ENCODE peak calls at places on chromosomes 16 and 17, in eight cellular contexts. O is A549, G is sigmoid colon, Q is H54, Z is IMR-90, T is prostate gland, A is suprapubic skin, E is uterus. Y is an unnamed sample.

GRCh38 chr17:32350662-32351418 is 883 bp downstream of the ZNF207 start:
- DNase-seq in T (no peak), G (no peak), Q (no peak), A (no peak), Z (peak), E (no peak), O (no peak), Y (peak)

GRCh38 chr16:57619133-57619605 is 9.3 kb upstream of the ADGRG1 start:
- DNase-seq in Z (no peak), A (peak), T (no peak), G (peak), O (no peak), Q (no peak), E (no peak), Y (no peak)

GRCh38 chr17:82696916-82697807 is 1.3 kb downstream of the RAB40B start:
- DNase-seq in A (no peak), O (no peak), E (peak), G (no peak), Q (no peak), Z (no peak), T (no peak), Y (no peak)

GRCh38 chr17:27540300-27541105 is 84.3 kb downstream of the KSR1 start:
- DNase-seq in E (peak), O (peak), G (peak), Q (no peak), T (peak), Z (peak), A (peak), Y (peak)

GRCh38 chr17:41048441-41048840 is 1.3 kb upstream of the KRTAP2-1 start:
- DNase-seq in O (no peak), T (no peak), Z (peak), A (no peak), G (no peak), E (no peak), Q (peak), Y (no peak)

GRCh38 chr16:68247400-68247799 is 2.2 kb downstream of the PLA2G15 start:
- DNase-seq in Z (no peak), Q (no peak), A (no peak), O (no peak), T (no peak), G (no peak), E (no peak), Y (no peak)

GRCh38 chr16:30953511-30954124 is 3.9 kb upstream of the SETD1A start:
- DNase-seq in T (no peak), G (peak), O (peak), E (peak), Z (peak), Q (no peak), A (no peak), Y (peak)

GRCh38 chr16:81204794-81205680 is 33.5 kb upstream of the BCO1 start:
- DNase-seq in O (peak), A (no peak), T (no peak), E (no peak), Z (peak), Q (peak), G (peak), Y (peak)

GRCh38 chr17:30717290-30718098 is 107.0 kb downstream of the CRLF3 start:
- DNase-seq in O (no peak), E (no peak), Q (no peak), T (no peak), A (peak), G (peak), Z (no peak), Y (peak)

GRCh38 chr16:68539704-68540370 is 746 bp downstream of the ZFP90 start:
- DNase-seq in Q (no peak), E (no peak), O (no peak), G (no peak), T (no peak), Z (no peak), A (no peak), Y (no peak)

GRCh38 chr16:68328860-68329370 is 18.1 kb downstream of the PRMT7 start:
- DNase-seq in A (no peak), Z (no peak), Q (no peak), O (no peak), G (no peak), E (no peak), T (no peak), Y (no peak)

GRCh38 chr16:81891734-81892364 is 112.8 kb downstream of the PLCG2 start:
- DNase-seq in T (no peak), Q (no peak), O (no peak), Z (no peak), E (no peak), G (peak), A (no peak), Y (no peak)

GRCh38 chr17:38864636-38865398 is 5.0 kb upstream of the LASP1 start:
- DNase-seq in T (no peak), G (no peak), Z (peak), Q (no peak), A (no peak), E (no peak), O (no peak), Y (no peak)

GRCh38 chr17:45335721-45336120 is 18.9 kb upstream of the MAP3K14 start:
- DNase-seq in E (no peak), O (no peak), T (no peak), A (peak), Z (no peak), Q (no peak), G (peak), Y (no peak)

GRCh38 chr17:46039592-46040186 is 40.6 kb downstream of the STH start:
- DNase-seq in E (no peak), Z (no peak), G (no peak), A (no peak), Q (no peak), O (no peak), T (peak), Y (peak)

GRCh38 chr17:34146440-34147043 is 108.5 kb upstream of the CCL2 start:
- DNase-seq in A (no peak), O (peak), Q (no peak), G (no peak), Z (no peak), E (no peak), T (peak), Y (peak)

GRCh38 chr17:924711-925480 is 54.7 kb downstream of the NXN start:
- DNase-seq in G (no peak), Q (no peak), T (peak), O (no peak), A (no peak), E (no peak), Z (no peak), Y (no peak)

GRCh38 chr17:47810200-47810821 is 11.3 kb downstream of the OSBPL7 start:
- DNase-seq in Q (peak), Z (peak), O (peak), T (no peak), A (peak), G (peak), E (no peak), Y (no peak)

GRCh38 chr17:28738680-28739384 is 5.0 kb upstream of the TRAF4 start:
- DNase-seq in G (no peak), E (no peak), O (no peak), Z (no peak), T (no peak), Q (no peak), A (no peak), Y (no peak)

GRCh38 chr16:79186196-79186595 is 414.3 kb downstream of the MAF start:
- DNase-seq in E (no peak), T (no peak), Q (no peak), Z (no peak), G (no peak), A (no peak), O (no peak), Y (peak)

GRCh38 chr17:8555062-8555461 is 75.5 kb downstream of the MYH10 start:
- DNase-seq in A (no peak), O (no peak), E (no peak), Q (no peak), T (no peak), Z (peak), G (no peak), Y (no peak)

GRCh38 chr16:71542377-71542776 is 16.2 kb downstream of the CHST4 start:
- DNase-seq in O (peak), G (no peak), Q (no peak), T (no peak), A (no peak), E (no peak), Z (peak), Y (peak)

GRCh38 chr16:49643429-49644142 is 212.3 kb downstream of the ZNF423 start:
- DNase-seq in O (no peak), G (no peak), T (no peak), A (no peak), E (no peak), Z (peak), Q (no peak), Y (no peak)

GRCh38 chr17:15502315-15503112 is 35.1 kb upstream of the CDRT4 start:
- DNase-seq in E (peak), Z (peak), A (peak), G (peak), O (peak), T (peak), Q (peak), Y (peak)

GRCh38 chr16:22838681-22839080 is 24.7 kb downstream of the HS3ST2 start:
- DNase-seq in A (no peak), O (no peak), G (no peak), Z (no peak), T (no peak), E (no peak), Q (no peak), Y (no peak)

GRCh38 chr17:58487589-58488427 is at the start of gene HSF5:
- DNase-seq in G (no peak), A (no peak), Z (no peak), Q (no peak), T (no peak), E (no peak), O (no peak), Y (peak)

GRCh38 chr17:32355649-32356377 is 5.9 kb downstream of the ZNF207 start:
- DNase-seq in T (no peak), E (no peak), Z (no peak), Q (no peak), G (no peak), A (no peak), O (no peak), Y (no peak)

GRCh38 chr16:69286941-69287713 is 24.0 kb upstream of the VPS4A start:
- DNase-seq in Z (peak), G (peak), Q (no peak), E (peak), A (no peak), O (peak), T (peak), Y (peak)

GRCh38 chr16:27431773-27432599 is 30.0 kb downstream of the IL21R start:
- DNase-seq in E (no peak), O (no peak), G (peak), T (no peak), A (peak), Q (peak), Z (peak), Y (no peak)

GRCh38 chr17:74024871-74025531 is 178.5 kb upstream of the RPL38 start:
- DNase-seq in O (no peak), E (no peak), Q (no peak), A (no peak), T (no peak), G (no peak), Z (no peak), Y (peak)

GRCh38 chr17:79002796-79003593 is 6.6 kb downstream of the CANT1 start:
- DNase-seq in T (no peak), Q (no peak), A (peak), O (no peak), Z (no peak), G (peak), E (peak), Y (peak)

GRCh38 chr16:27242868-27243590 is 25.5 kb downstream of the NSMCE1 start:
- DNase-seq in E (peak), A (no peak), T (no peak), G (peak), Z (peak), O (peak), Q (peak), Y (peak)

GRCh38 chr17:60770946-60771422 is 93.3 kb downstream of the BCAS3 start:
- DNase-seq in A (no peak), T (no peak), G (no peak), Q (no peak), E (no peak), Z (no peak), O (no peak), Y (no peak)

GRCh38 chr16:64153718-64154117 is 968.1 kb downstream of the CDH11 start:
- DNase-seq in G (no peak), E (no peak), T (no peak), O (no peak), Z (peak), Q (no peak), A (no peak), Y (no peak)

GRCh38 chr16:84239186-84239790 is 524 bp downstream of the KCNG4 start:
- DNase-seq in T (no peak), G (no peak), A (no peak), Z (peak), Q (no peak), O (no peak), E (no peak), Y (no peak)

GRCh38 chr16:84234656-84235285 is 5.0 kb downstream of the KCNG4 start:
- DNase-seq in G (no peak), E (peak), O (no peak), Q (no peak), A (no peak), Z (no peak), T (no peak), Y (peak)

GRCh38 chr16:84237994-84238750 is 1.6 kb downstream of the KCNG4 start:
- DNase-seq in Z (no peak), T (no peak), Q (no peak), O (no peak), E (no peak), G (no peak), A (no peak), Y (no peak)

GRCh38 chr16:84233748-84234147 is 6.1 kb downstream of the KCNG4 start:
- DNase-seq in A (no peak), Z (no peak), Q (no peak), O (no peak), G (no peak), T (no peak), E (no peak), Y (no peak)

DNA sequence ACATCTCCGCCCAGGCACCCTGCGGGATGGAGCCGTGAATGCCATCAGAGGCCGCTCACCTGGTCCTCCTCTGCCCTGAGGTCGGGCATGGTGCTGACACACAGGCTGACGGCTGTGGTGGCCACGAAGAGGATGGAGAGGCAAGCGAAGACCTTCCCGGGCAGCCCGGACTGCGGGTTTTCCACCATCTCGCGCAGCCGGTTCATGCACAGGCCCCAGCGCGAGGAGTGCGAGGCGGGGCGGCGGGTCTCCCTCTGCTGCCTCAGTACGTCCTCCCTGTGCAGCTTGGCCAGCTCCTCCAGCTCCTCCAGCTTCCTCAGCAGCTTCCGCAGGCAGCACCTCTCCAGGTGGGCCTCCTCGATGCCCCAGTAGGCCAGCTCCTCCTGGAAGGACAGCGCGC is 3.1 kb downstream of the KCNG4 start:
- DNase-seq in G (no peak), T (no peak), E (no peak), O (no peak), A (no peak), Q (no peak), Z (no peak), Y (no peak)
- TF ChIP-seq POLR2A in G (no peak), T (no peak), E (no peak), O (no peak), A (no peak), Q (no peak), Z (no peak), Y (no peak)

GRCh38 chr17:9911089-9911488 is 6.0 kb upstream of the RCVRN start:
- DNase-seq in G (no peak), Q (no peak), A (no peak), O (no peak), E (no peak), Z (no peak), T (no peak), Y (no peak)

GRCh38 chr17:9908649-9909042 is 3.6 kb upstream of the RCVRN start:
- DNase-seq in G (no peak), O (no peak), E (no peak), A (no peak), Z (no peak), T (no peak), Q (no peak), Y (no peak)

GRCh38 chr17:9913476-9913875 is 8.4 kb upstream of the RCVRN start:
- DNase-seq in O (no peak), Z (no peak), E (no peak), A (no peak), G (no peak), T (no peak), Q (no peak), Y (no peak)

GRCh38 chr17:9916108-9916507 is 11.0 kb upstream of the RCVRN start:
- DNase-seq in G (no peak), E (no peak), Q (no peak), Z (no peak), T (no peak), O (no peak), A (no peak), Y (no peak)

GRCh38 chr17:9912146-9913099 is 7.4 kb upstream of the RCVRN start:
- DNase-seq in T (no peak), O (no peak), Q (no peak), E (no peak), A (no peak), G (no peak), Z (peak), Y (no peak)
- TF ChIP-seq POLR2A in T (no peak), O (no peak), Q (no peak), E (no peak), A (no peak), G (no peak), Z (no peak), Y (no peak)

DNA sequence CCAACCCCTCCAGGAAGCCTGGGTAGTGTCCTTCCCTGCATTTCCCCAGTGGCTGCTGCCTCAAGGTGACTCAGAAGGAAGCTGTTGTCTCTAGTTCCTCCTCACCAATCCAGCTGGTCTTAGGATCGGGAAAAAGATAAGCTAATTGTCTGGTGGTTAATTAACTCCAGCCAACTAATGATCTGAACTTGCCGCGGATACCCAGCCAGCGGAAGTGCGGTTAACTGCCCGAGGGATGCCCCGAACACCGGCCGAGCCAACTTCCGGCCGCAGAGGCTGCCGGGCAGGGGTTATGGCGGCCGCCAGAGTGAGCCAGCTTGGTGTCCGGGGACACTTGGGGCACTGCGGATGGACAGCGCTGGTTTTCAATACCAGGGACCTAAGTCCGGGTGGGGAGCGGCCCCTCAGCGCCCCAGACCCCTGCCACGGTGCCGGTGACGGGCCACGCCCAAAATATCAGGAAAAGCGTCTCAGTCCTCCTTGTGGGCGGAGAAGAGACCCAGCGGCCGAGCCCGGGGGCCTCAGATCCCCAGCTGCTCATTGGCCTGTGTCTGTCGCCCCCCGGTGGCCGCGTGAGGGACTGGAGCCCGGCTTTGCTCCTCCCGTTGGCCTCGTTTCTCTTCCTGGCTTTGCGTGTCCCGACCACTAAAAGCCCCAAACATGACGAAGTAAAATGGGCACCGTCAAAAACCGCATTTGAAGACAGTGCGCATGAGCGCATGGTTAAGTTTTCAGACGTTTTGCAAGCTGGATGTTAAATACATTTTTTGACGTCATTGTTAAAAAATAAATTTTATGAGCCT is 10.2 kb upstream of the PRSS22 start:
- DNase-seq in E (peak), Q (peak), O (peak), A (peak), G (peak), T (peak), Z (peak), Y (peak)
- TF ChIP-seq POLR2A in E (peak), Q (peak), O (peak), A (no peak), G (peak), T (no peak), Z (peak), Y (no peak)

GRCh38 chr17:5378566-5379207 is 40.8 kb downstream of the NUP88 start:
- DNase-seq in O (no peak), Z (no peak), Q (no peak), T (no peak), A (no peak), E (no peak), G (no peak), Y (no peak)

GRCh38 chr17:5381542-5381941 is 37.9 kb downstream of the NUP88 start:
- DNase-seq in T (no peak), Q (peak), O (no peak), E (no peak), A (no peak), G (no peak), Z (peak), Y (no peak)

GRCh38 chr17:5380491-5381135 is 38.8 kb downstream of the NUP88 start:
- DNase-seq in Z (no peak), Q (no peak), E (no peak), G (no peak), A (no peak), O (no peak), T (no peak), Y (no peak)

DNA sequence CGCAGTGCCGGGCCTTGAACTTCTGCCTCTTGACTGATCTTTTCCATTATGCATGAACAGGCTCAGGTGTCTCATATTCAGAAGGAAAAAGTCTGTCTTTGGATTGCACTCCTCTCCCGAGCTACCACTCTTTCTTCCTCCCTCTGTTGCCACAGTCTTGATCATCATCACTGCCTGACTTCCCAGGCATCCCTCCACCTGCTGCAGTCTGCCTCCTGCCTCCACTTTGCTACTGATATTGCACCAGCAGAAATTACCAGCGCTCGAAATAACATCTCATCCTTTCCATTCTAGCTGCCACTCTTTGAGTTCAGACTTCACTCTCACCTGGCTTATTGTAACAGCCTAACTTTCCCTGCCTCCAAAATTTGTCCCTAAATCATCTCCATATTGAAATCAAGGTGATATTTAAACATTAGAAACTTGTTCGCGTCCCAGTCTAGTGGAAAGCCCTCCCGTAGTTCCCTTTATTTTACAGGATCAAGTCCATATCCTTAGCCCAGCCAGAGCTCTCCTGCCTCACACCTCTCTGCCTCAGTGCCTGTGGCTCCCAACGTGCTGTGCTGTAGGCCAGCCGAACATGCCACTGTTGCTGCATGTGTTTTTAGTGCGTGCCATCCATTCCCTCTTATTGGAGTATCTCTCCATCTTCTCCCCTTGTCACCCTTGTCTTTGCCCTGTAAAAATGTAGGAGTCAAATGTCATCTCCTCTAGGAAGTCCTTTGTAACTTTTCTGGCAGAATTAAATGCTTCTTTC is 39.9 kb downstream of the NUP88 start:
- DNase-seq in O (no peak), Z (no peak), E (no peak), Q (no peak), T (no peak), A (no peak), G (no peak), Y (no peak)
- TF ChIP-seq POLR2A in O (no peak), Z (no peak), E (no peak), Q (no peak), T (no peak), A (no peak), G (no peak), Y (no peak)

Y was measured in testis.